ENCODE peak calls at places on chromosomes 1 and 21, in four cellular contexts. V is Calu3; H is hepatocyte; C is activated CD8-positive, alpha-beta memory T cell treated with anti-CD3 and anti-CD28 coated beads, Interleukin-2, amount 50 U/mL, for 48 hours. Q is an unnamed sample.
A peak's percentile ranks its signal among the peaks of the same experiment; 100 is the strongest.

GRCh38 chr1:7732331-7732730 is 38.8 kb upstream of the VAMP3 start:
- DNase-seq in V (no peak), H (no peak), C (no peak), Q (no peak)

GRCh38 chr21:42460391-42461184 is 35.4 kb downstream of the RSPH1 start:
- DNase-seq in V (no peak), H (no peak), C (peak; percentile 61), Q (no peak)

GRCh38 chr1:160169553-160170399 is 18.4 kb downstream of the ATP1A4 start:
- DNase-seq in V (no peak), H (no peak), C (no peak), Q (no peak)

GRCh38 chr1:238485906-238486219 is 595.1 kb upstream of the ZP4 start:
- DNase-seq in V (peak; percentile 25), H (peak; percentile 13), C (no peak), Q (no peak)

GRCh38 chr1:161994153-161994814 is 29.4 kb downstream of the OLFML2B start:
- DNase-seq in V (no peak), H (no peak), C (no peak), Q (peak; percentile 83)

GRCh38 chr1:156480411-156481192 is 20.0 kb downstream of the MEF2D start:
- DNase-seq in V (peak; percentile 19), H (peak; percentile 62), C (peak; percentile 88), Q (no peak)

GRCh38 chr1:232988572-232989040 is 38.2 kb downstream of the NTPCR start:
- DNase-seq in V (no peak), H (no peak), C (no peak), Q (peak; percentile 53)

GRCh38 chr21:44326272-44326647 is 12.9 kb downstream of the CFAP410 start:
- DNase-seq in V (no peak), H (no peak), C (no peak), Q (no peak)

GRCh38 chr1:180277476-180278192 is 47.6 kb downstream of the LHX4 start:
- DNase-seq in V (no peak), H (no peak), C (no peak), Q (no peak)

GRCh38 chr1:23567996-23568607 is 8.8 kb upstream of the ID3 start:
- DNase-seq in V (no peak), H (no peak), C (no peak), Q (no peak)